ENCODE peak calls at places on chromosomes 11 and 22, in nine cellular contexts. C is HepG2, O is mucosa of descending colon, V is nephron progenitor cell, L is A549, Q is cardiac muscle cell, D is hepatocyte, I is MCF 10A, R is type B pancreatic cell. B is an unnamed sample.

GRCh38 chr22:43257549-43257948 is 70.6 kb upstream of the TTLL12 start:
- DNase-seq in C (no peak), O (no peak), V (no peak), L (no peak), Q (no peak), D (no peak), I (peak; percentile 29), R (no peak), B (no peak)

GRCh38 chr22:24996420-24996952 is 44.0 kb downstream of the KIAA1671 start:
- DNase-seq in C (no peak), O (peak; percentile 55), V (peak; percentile 64), L (peak; percentile 63), Q (peak; percentile 45), D (peak; percentile 53), I (peak; percentile 58), R (no peak), B (no peak)

GRCh38 chr11:72735495-72736027 is 16.6 kb downstream of the ARAP1 start:
- DNase-seq in C (peak; percentile 47), O (no peak), V (no peak), L (peak; percentile 35), Q (peak; percentile 81), D (peak; percentile 81), I (no peak), R (no peak), B (no peak)

GRCh38 chr11:20962581-20962980 is 293.2 kb downstream of the NELL1 start:
- DNase-seq in C (no peak), O (no peak), V (no peak), L (no peak), Q (no peak), D (no peak), I (peak; percentile 1), R (no peak), B (no peak)

GRCh38 chr11:95515379-95515778 is 274.2 kb downstream of the FAM76B start:
- DNase-seq in C (no peak), O (no peak), V (no peak), L (no peak), Q (no peak), D (no peak), I (no peak), R (no peak), B (no peak)

GRCh38 chr11:76277298-76278175 is 71.2 kb upstream of the WNT11 start:
- DNase-seq in C (no peak), O (no peak), V (peak; percentile 39), L (no peak), Q (no peak), D (no peak), I (no peak), R (no peak), B (no peak)

GRCh38 chr11:59145534-59145933 is 2.9 kb downstream of the FAM111A start:
- DNase-seq in C (no peak), O (no peak), V (no peak), L (no peak), Q (peak; percentile 82), D (no peak), I (peak; percentile 76), R (no peak), B (no peak)

GRCh38 chr11:95296621-95297025 is 65.6 kb upstream of the SESN3 start:
- DNase-seq in C (no peak), O (no peak), V (no peak), L (no peak), Q (no peak), D (no peak), I (no peak), R (no peak), B (peak; percentile 47)

GRCh38 chr22:27614291-27615007 is 187.1 kb downstream of the MN1 start:
- DNase-seq in C (no peak), O (no peak), V (no peak), L (no peak), Q (no peak), D (no peak), I (no peak), R (no peak), B (no peak)

GRCh38 chr22:27615408-27615807 is 186.1 kb downstream of the MN1 start:
- DNase-seq in C (no peak), O (no peak), V (no peak), L (no peak), Q (no peak), D (no peak), I (no peak), R (no peak), B (no peak)

GRCh38 chr22:27620367-27621154 is 181.0 kb downstream of the MN1 start:
- DNase-seq in C (no peak), O (no peak), V (no peak), L (peak; percentile 11), Q (no peak), D (no peak), I (peak; percentile 48), R (no peak), B (no peak)

GRCh38 chr22:27616033-27616432 is 185.5 kb downstream of the MN1 start:
- DNase-seq in C (no peak), O (no peak), V (no peak), L (no peak), Q (no peak), D (no peak), I (no peak), R (no peak), B (no peak)

DNA sequence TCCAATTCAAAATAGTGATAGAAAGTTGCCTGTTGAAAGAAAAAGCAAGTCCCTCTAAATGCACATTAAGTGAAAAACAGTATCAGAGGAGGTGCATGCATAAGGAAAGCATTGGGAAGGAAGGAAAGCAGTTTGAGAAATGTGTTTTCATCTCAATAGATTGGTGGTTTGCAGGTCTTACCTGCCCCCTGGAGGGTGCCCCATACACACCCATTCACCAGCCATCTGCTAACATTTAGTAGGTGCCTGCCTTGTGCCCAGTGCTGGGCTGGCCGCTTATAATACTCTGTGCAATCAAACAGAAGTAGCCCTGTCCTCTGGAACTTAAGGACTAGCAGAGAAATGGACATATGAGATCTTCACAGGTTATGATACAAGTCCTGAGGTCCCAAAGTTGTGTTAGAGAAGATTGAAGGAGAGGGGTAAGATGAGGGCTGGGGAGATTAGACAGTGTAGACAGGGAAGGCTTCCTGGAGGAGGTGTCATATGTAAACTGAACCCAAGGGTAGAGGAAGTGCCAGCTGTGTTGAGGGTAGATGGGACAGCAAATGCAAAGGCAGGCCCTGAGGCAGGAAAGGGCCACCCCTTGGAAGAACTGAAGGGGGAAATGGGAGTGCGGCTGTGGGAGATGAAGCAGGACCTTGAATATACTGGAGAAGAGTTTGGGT is 184.2 kb downstream of the MN1 start:
- DNase-seq in C (no peak), O (no peak), V (no peak), L (peak; percentile 12), Q (no peak), D (no peak), I (peak; percentile 13), R (no peak), B (no peak)
- TF ChIP-seq CTCF in C (no peak), O (no peak), V (no peak), L (peak; percentile 5), Q (no peak), D (no peak), I (no peak), R (no peak), B (no peak)

DNA sequence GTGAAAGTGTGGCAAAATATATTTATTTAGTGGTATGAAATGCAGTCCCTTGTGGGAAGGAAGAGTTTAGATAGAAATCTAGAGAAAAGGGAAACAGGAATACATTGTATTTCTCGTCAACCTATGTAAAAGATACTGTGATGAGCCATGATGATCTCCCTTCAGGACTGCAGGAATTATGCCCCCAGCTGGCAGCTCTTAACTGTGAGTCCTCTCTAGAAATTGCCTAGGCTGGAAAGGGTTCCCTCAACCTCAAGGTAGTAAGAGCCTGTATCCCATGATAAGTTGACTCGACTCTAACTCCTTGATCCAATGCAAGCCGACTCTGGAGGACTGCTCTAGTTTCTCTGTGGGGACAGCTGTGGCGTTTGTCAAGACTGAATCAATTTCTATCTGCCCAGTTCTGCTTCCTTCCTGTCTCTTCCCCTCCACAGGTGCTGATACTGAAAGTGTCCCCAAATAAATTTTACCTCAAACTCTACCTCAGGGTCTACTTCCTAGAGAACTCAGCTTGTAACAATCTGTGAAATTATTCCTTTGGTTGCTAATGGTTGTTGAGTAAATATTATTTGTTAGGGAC is 897.3 kb downstream of the METTL15 start:
- DNase-seq in C (peak; percentile 2), O (no peak), V (no peak), L (peak; percentile 22), Q (no peak), D (no peak), I (no peak), R (no peak), B (no peak)
- TF ChIP-seq CTCF in C (no peak), O (no peak), V (no peak), L (no peak), Q (no peak), D (no peak), I (no peak), R (no peak), B (no peak)

GRCh38 chr11:125090816-125091215 is 20.6 kb downstream of the TMEM218 start:
- DNase-seq in C (no peak), O (no peak), V (no peak), L (no peak), Q (no peak), D (no peak), I (no peak), R (no peak), B (no peak)

GRCh38 chr11:125093502-125093901 is 17.9 kb downstream of the TMEM218 start:
- DNase-seq in C (no peak), O (no peak), V (no peak), L (no peak), Q (no peak), D (no peak), I (no peak), R (no peak), B (no peak)

GRCh38 chr11:125091877-125092664 is 19.4 kb downstream of the TMEM218 start:
- DNase-seq in C (no peak), O (no peak), V (no peak), L (no peak), Q (no peak), D (no peak), I (no peak), R (no peak), B (no peak)

GRCh38 chr11:125092669-125093068 is 18.8 kb downstream of the TMEM218 start:
- DNase-seq in C (no peak), O (no peak), V (no peak), L (no peak), Q (no peak), D (no peak), I (no peak), R (no peak), B (no peak)

DNA sequence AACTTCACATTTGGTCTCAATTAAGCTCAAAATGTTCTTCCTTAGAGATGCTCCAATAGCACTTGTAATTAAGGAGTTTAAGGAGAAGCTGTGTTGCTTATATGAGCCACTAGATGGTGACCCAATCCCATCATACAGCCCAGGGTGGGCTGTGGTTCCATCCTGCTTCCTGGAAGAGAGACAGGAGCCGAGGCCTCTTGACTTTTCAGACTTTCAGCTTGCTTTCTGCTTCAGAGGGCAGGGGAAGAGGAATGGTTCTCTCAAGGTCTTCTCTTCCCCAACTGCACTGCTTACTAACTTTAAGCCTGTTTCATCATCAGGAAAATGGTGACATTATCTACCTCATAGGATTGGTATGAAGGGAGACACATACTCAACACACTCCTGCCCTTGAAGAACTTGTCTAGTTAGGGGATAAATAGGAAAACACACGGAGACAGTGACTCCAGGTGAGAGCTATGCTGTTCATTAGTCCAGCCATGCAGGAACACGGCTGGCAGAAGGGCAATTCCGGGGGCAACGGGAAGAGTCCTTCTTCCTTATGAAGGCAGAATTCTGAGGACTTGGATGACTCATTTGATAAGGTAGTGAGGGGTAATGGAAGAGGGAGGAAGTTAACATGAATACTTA is 20.1 kb downstream of the TMEM218 start:
- DNase-seq in C (peak; percentile 47), O (no peak), V (peak; percentile 56), L (peak; percentile 46), Q (peak; percentile 89), D (peak; percentile 80), I (peak; percentile 40), R (no peak), B (peak; percentile 59)
- TF ChIP-seq CTCF in C (peak; percentile 78), O (no peak), V (peak; percentile 90), L (peak; percentile 51), Q (peak; percentile 75), D (peak; percentile 84), I (peak; percentile 42), R (peak; percentile 95), B (no peak)

GRCh38 chr11:2139691-2140337 is 625 bp upstream of the IGF2 start:
- DNase-seq in C (peak; percentile 29), O (no peak), V (peak; percentile 62), L (no peak), Q (no peak), D (peak; percentile 77), I (no peak), R (no peak), B (no peak)
- TF ChIP-seq CTCF in C (peak; percentile 44), O (no peak), V (no peak), L (no peak), Q (no peak), D (peak; percentile 15), I (no peak), R (no peak), B (no peak)

B was measured in GM13976.